ENCODE peak calls at places on chromosomes 6 and 20, in five cellular contexts. One of them, this sample, is unnamed.
A peak's percentile ranks its signal among the peaks of the same experiment; 100 is the strongest.

GRCh38 chr6:118589186-118589585 is 41.1 kb downstream of the PLN start:
- DNase-seq in A549: no peak
- DNase-seq in hepatocyte: no peak
- DNase-seq in astrocyte: no peak
- DNase-seq in cardiac fibroblast: peak; percentile 29
- DNase-seq in this sample: peak; percentile 38

GRCh38 chr6:132789398-132789780 is 9.0 kb downstream of the SLC18B1 start:
- DNase-seq in A549: no peak
- DNase-seq in hepatocyte: no peak
- DNase-seq in astrocyte: no peak
- DNase-seq in cardiac fibroblast: no peak
- DNase-seq in this sample: no peak

GRCh38 chr6:30200551-30201281 is 12.5 kb downstream of the TRIM26 start:
- DNase-seq in A549: no peak
- DNase-seq in hepatocyte: no peak
- DNase-seq in astrocyte: no peak
- DNase-seq in cardiac fibroblast: no peak
- DNase-seq in this sample: no peak

GRCh38 chr6:127532991-127533390 is 13.9 kb upstream of the MTCL3 start:
- DNase-seq in A549: no peak
- DNase-seq in hepatocyte: no peak
- DNase-seq in astrocyte: no peak
- DNase-seq in cardiac fibroblast: peak; percentile 29
- DNase-seq in this sample: peak; percentile 63

GRCh38 chr20:44074252-44075151 is 112.5 kb downstream of the JPH2 start:
- DNase-seq in A549: no peak
- DNase-seq in hepatocyte: no peak
- DNase-seq in astrocyte: peak; percentile 63
- DNase-seq in cardiac fibroblast: peak; percentile 32
- DNase-seq in this sample: peak; percentile 40

GRCh38 chr6:35146453-35146852 is 5.3 kb upstream of the TCP11 start:
- DNase-seq in A549: peak; percentile 42
- DNase-seq in hepatocyte: peak; percentile 76
- DNase-seq in astrocyte: no peak
- DNase-seq in cardiac fibroblast: peak; percentile 69
- DNase-seq in this sample: peak; percentile 68

GRCh38 chr20:36519944-36520343 is 21.4 kb upstream of the MYL9 start:
- DNase-seq in A549: no peak
- DNase-seq in hepatocyte: no peak
- DNase-seq in astrocyte: no peak
- DNase-seq in cardiac fibroblast: no peak
- DNase-seq in this sample: no peak

GRCh38 chr6:36360241-36361054 is 23.8 kb upstream of the BNIP5 start:
- DNase-seq in A549: peak; percentile 53
- DNase-seq in hepatocyte: peak; percentile 94
- DNase-seq in astrocyte: peak; percentile 56
- DNase-seq in cardiac fibroblast: peak; percentile 91
- DNase-seq in this sample: peak; percentile 86

GRCh38 chr6:31158863-31159855 is 770 bp downstream of the TCF19 start:
- DNase-seq in A549: no peak
- DNase-seq in hepatocyte: no peak
- DNase-seq in astrocyte: peak; percentile 10
- DNase-seq in cardiac fibroblast: peak; percentile 17
- DNase-seq in this sample: no peak

GRCh38 chr6:13113956-13114593 is 214.3 kb downstream of the TBC1D7 start:
- DNase-seq in A549: no peak
- DNase-seq in hepatocyte: no peak
- DNase-seq in astrocyte: no peak
- DNase-seq in cardiac fibroblast: peak; percentile 15
- DNase-seq in this sample: peak; percentile 4

GRCh38 chr20:51359947-51360346 is 182.6 kb downstream of the NFATC2 start:
- DNase-seq in A549: no peak
- DNase-seq in hepatocyte: no peak
- DNase-seq in astrocyte: peak; percentile 31
- DNase-seq in cardiac fibroblast: no peak
- DNase-seq in this sample: no peak

GRCh38 chr20:36181934-36182603 is 27.5 kb downstream of the EPB41L1 start:
- DNase-seq in A549: no peak
- DNase-seq in hepatocyte: no peak
- DNase-seq in astrocyte: peak; percentile 22
- DNase-seq in cardiac fibroblast: peak; percentile 68
- DNase-seq in this sample: peak; percentile 76

GRCh38 chr6:39196648-39197047 is 32.6 kb downstream of the KCNK5 start:
- DNase-seq in A549: no peak
- DNase-seq in hepatocyte: peak; percentile 48
- DNase-seq in astrocyte: no peak
- DNase-seq in cardiac fibroblast: no peak
- DNase-seq in this sample: no peak

GRCh38 chr20:45867129-45867810 is 9.9 kb downstream of the ZSWIM3 start:
- DNase-seq in A549: no peak
- DNase-seq in hepatocyte: no peak
- DNase-seq in astrocyte: no peak
- DNase-seq in cardiac fibroblast: no peak
- DNase-seq in this sample: no peak

DNA sequence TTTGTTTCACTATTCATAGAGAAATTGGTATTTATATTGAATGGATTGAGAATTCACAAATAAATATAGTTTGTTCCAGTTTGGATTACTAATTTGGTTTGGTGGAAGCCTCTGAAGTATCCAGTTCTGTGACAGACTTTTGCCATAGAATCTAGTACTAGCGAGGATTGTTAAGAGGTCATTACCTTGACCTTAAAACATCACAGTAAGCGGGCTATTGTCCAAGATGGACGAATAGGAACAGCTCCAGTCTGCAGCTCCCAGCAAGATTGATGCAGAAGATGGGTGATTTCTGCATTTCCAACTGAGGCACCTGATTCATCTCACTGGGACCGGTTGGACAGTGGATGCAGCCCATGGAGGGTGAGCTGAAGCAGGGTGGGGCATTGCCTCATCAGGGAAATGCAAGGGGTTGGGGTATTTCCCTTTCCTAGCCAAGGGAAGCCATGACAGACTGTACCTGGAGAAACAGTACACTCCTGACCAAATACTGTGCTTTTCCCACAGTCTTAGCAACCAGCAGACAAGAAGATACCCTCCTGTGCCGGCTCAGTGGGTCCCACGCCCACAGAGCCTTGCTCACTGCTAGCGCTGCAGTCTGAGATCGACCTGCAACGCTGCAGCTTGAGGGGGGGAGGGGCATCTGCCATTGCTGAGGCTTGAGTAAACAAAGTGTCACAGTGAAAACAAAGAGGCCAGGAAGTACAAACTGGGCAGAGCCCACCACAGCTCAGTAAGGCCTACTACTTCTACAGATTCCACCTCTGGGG is 66.4 kb upstream of the NEDD9 start:
- DNase-seq in A549: peak; percentile 16
- DNase-seq in hepatocyte: peak; percentile 67
- DNase-seq in astrocyte: peak; percentile 13
- DNase-seq in cardiac fibroblast: no peak
- DNase-seq in this sample: peak; percentile 11
- H3K4me3 ChIP-seq in A549: no peak overlapping the region
- H3K4me3 ChIP-seq in hepatocyte: no peak overlapping the region
- H3K4me3 ChIP-seq in astrocyte: no peak overlapping the region
- H3K4me3 ChIP-seq in cardiac fibroblast: no peak overlapping the region
- H3K4me3 ChIP-seq in this sample: no peak overlapping the region

DNA sequence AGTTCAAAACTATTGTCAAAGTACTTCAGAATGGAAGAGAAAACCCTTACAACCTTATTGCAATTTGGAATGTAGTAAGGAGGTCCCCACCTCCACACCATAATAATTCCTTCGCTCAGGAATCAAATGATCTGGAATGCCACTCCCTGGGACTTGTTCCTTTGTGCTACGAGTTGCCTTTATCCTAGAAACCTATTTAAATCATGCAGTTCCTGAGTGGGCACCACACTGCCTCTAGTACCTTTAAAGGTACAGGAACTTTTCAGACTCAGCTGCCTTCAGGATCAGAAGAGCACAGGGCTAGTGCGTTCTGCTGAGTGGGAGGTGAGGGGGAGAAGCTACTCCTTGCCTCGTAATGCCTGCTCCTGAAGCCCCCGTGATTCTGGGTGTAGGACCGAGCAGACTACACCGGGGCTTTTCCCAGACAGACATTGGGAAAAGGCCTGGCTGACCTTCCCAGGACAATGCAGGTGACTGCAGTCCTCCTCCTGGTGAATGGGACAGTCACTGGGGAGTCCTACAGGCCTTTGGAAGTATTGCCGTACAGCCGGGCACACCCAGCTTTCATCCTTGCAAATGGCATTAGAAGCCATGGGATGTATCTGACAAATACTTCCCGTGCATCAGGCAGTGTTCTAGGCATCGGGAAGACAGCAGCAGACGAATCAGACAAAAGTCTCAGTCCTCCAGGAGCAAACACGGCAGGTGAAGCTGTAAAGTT is 11.8 kb upstream of the TUBB2B start:
- DNase-seq in A549: peak; percentile 44
- DNase-seq in hepatocyte: no peak
- DNase-seq in astrocyte: no peak
- DNase-seq in cardiac fibroblast: no peak
- DNase-seq in this sample: no peak
- TF ChIP-seq CTCF in A549: no peak
- TF ChIP-seq CTCF in hepatocyte: no peak
- TF ChIP-seq CTCF in astrocyte: no peak
- TF ChIP-seq CTCF in cardiac fibroblast: peak; percentile 33
- TF ChIP-seq CTCF in this sample: peak; percentile 20

DNA sequence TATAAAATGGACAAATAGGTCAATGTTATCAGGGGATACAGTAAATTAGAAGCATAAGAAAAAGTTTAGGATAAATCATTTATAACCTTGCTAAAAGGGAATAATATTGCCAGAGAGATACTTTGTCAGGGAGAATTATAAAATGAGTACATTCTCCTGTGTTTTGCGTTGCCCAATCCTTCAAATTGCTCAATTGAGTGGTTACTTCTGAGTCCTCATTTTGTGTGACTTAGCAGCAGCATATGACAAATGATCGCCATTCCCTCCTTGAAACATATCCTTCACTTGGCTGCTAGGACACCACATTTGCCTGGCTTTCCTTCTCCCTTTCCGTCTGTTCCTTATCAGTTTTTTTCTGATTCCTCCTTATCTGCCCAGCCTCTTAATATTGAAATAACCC is 106.7 kb upstream of the FLRT3 start:
- DNase-seq in A549: no peak
- DNase-seq in hepatocyte: no peak
- DNase-seq in astrocyte: no peak
- DNase-seq in cardiac fibroblast: no peak
- DNase-seq in this sample: peak; percentile 32
- H3K4me3 ChIP-seq in A549: no peak overlapping the region
- H3K4me3 ChIP-seq in hepatocyte: no peak overlapping the region
- H3K4me3 ChIP-seq in astrocyte: no peak overlapping the region
- H3K4me3 ChIP-seq in cardiac fibroblast: no peak overlapping the region
- H3K4me3 ChIP-seq in this sample: no peak overlapping the region

GRCh38 chr20:56945057-56945456 is 316.0 kb downstream of the TFAP2C start:
- DNase-seq in A549: no peak
- DNase-seq in hepatocyte: no peak
- DNase-seq in astrocyte: no peak
- DNase-seq in cardiac fibroblast: no peak
- DNase-seq in this sample: no peak
- TF ChIP-seq CTCF in A549: no peak
- TF ChIP-seq CTCF in hepatocyte: peak; percentile 23
- TF ChIP-seq CTCF in astrocyte: no peak
- TF ChIP-seq CTCF in cardiac fibroblast: no peak
- TF ChIP-seq CTCF in this sample: no peak

GRCh38 chr6:15042938-15043337 is 202.9 kb upstream of the JARID2 start:
- DNase-seq in A549: no peak
- DNase-seq in hepatocyte: no peak
- DNase-seq in astrocyte: no peak
- DNase-seq in cardiac fibroblast: no peak
- DNase-seq in this sample: no peak

GRCh38 chr6:15044146-15044882 is 201.6 kb upstream of the JARID2 start:
- DNase-seq in A549: no peak
- DNase-seq in hepatocyte: no peak
- DNase-seq in astrocyte: peak; percentile 3
- DNase-seq in cardiac fibroblast: no peak
- DNase-seq in this sample: no peak

GRCh38 chr6:15044948-15045347 is 200.9 kb upstream of the JARID2 start:
- DNase-seq in A549: no peak
- DNase-seq in hepatocyte: no peak
- DNase-seq in astrocyte: no peak
- DNase-seq in cardiac fibroblast: no peak
- DNase-seq in this sample: no peak

DNA sequence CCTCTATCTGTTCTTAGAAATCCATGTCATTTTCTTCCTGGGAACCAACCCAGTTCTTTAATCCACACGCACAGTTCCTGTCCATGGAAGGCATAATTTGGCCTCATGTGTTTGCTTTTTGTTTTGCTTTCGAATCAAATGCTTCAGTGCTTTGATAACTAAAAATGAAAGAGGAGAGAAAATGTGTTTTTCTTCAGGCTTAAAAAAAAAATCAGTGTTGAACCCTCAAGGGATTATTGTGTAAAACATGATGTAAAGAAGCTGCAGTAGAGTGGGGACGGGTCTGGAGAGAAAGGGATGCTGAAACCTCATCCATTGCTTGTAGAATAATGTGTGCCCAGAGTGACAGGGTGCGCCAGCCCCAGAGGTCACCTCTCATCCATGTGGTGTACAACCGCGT is 197.5 kb upstream of the JARID2 start:
- DNase-seq in A549: no peak
- DNase-seq in hepatocyte: no peak
- DNase-seq in astrocyte: no peak
- DNase-seq in cardiac fibroblast: no peak
- DNase-seq in this sample: no peak
- H3K4me3 ChIP-seq in A549: no peak overlapping the region
- H3K4me3 ChIP-seq in hepatocyte: no peak overlapping the region
- H3K4me3 ChIP-seq in astrocyte: no peak overlapping the region
- H3K4me3 ChIP-seq in cardiac fibroblast: no peak overlapping the region
- H3K4me3 ChIP-seq in this sample: no peak overlapping the region

GRCh38 chr6:156107514-156108150 is 652.0 kb upstream of the NOX3 start:
- DNase-seq in A549: no peak
- DNase-seq in hepatocyte: no peak
- DNase-seq in astrocyte: no peak
- DNase-seq in cardiac fibroblast: no peak
- DNase-seq in this sample: no peak

GRCh38 chr6:156098858-156099257 is 643.2 kb upstream of the NOX3 start:
- DNase-seq in A549: no peak
- DNase-seq in hepatocyte: no peak
- DNase-seq in astrocyte: no peak
- DNase-seq in cardiac fibroblast: no peak
- DNase-seq in this sample: no peak

DNA sequence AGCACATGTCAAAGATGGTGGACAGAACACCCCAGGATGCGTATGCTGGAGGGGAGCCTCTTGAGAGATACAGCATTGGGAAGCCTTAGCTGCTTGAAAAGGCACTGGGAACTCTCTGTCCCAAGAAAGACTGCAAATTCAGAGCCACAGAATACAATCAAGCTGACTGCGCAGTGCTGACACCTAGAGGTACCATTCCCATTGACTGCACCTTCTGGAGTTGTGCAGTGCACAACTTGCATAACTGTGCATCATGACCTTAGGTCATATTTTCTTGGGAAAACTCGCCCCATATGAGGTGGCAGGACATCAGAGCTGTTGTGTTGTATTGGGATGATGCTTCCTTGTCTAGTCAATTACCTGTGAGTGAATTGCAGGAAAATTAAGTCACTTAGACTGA is 646.5 kb upstream of the NOX3 start:
- DNase-seq in A549: peak; percentile 10
- DNase-seq in hepatocyte: no peak
- DNase-seq in astrocyte: no peak
- DNase-seq in cardiac fibroblast: no peak
- DNase-seq in this sample: peak; percentile 21
- TF ChIP-seq CTCF in A549: peak; percentile 12
- TF ChIP-seq CTCF in hepatocyte: no peak
- TF ChIP-seq CTCF in astrocyte: no peak
- TF ChIP-seq CTCF in cardiac fibroblast: no peak
- TF ChIP-seq CTCF in this sample: peak; percentile 38